ENCODE peak calls at places on chromosome 4, in nine cellular contexts. E, T, A, H, R, D, F, B and V are unnamed samples.

GRCh38 chr4:42654606-42655005 is 2.3 kb downstream of the ATP8A1 start:
- DNase-seq in F (no peak), A (peak; percentile 41), R (peak; percentile 84), B (no peak), E (no peak), H (no peak), T (no peak), D (no peak), V (peak; percentile 14)

GRCh38 chr4:156293657-156294297 is 340.1 kb upstream of the CTSO start:
- DNase-seq in D (peak; percentile 4), B (no peak), H (no peak), F (no peak), A (peak; percentile 14), T (no peak), E (no peak), R (no peak), V (peak; percentile 7)

GRCh38 chr4:52661966-52662705 is 3.0 kb upstream of the USP46 start:
- DNase-seq in T (no peak), E (no peak), A (no peak), H (no peak), R (no peak), D (no peak), B (no peak), F (no peak), V (no peak)

GRCh38 chr4:152308925-152309324 is 227.0 kb downstream of the FBXW7 start:
- DNase-seq in B (no peak), T (no peak), H (no peak), F (no peak), D (no peak), A (no peak), R (no peak), E (no peak), V (no peak)

GRCh38 chr4:7757501-7758443 is 181.9 kb downstream of the AFAP1 start:
- DNase-seq in E (no peak), D (no peak), F (no peak), R (peak; percentile 18), T (no peak), B (no peak), A (no peak), H (no peak), V (no peak)

GRCh38 chr4:137032242-137032641 is 500.1 kb downstream of the PCDH18 start:
- DNase-seq in D (no peak), B (no peak), A (no peak), F (no peak), R (no peak), H (no peak), E (no peak), T (peak; percentile 95), V (no peak)

GRCh38 chr4:150336676-150337412 is 245.1 kb upstream of the MAB21L2 start:
- DNase-seq in H (no peak), T (no peak), E (no peak), F (no peak), A (no peak), D (no peak), B (no peak), R (no peak), V (no peak)

GRCh38 chr4:158159054-158159717 is 13.6 kb downstream of the GASK1B start:
- DNase-seq in D (no peak), F (no peak), E (no peak), A (peak; percentile 10), T (no peak), B (no peak), H (no peak), R (no peak), V (no peak)

GRCh38 chr4:143251781-143252180 is 67.1 kb downstream of the USP38 start:
- DNase-seq in H (no peak), R (peak; percentile 18), F (no peak), D (no peak), A (no peak), B (no peak), E (no peak), T (no peak), V (no peak)

GRCh38 chr4:157226601-157227000 is 6.1 kb downstream of the GRIA2 start:
- DNase-seq in H (no peak), T (no peak), E (no peak), R (no peak), D (no peak), A (no peak), F (no peak), B (no peak), V (no peak)

GRCh38 chr4:168614316-168615057 is 117.6 kb downstream of the PALLD start:
- DNase-seq in R (no peak), D (no peak), E (no peak), F (no peak), A (no peak), T (no peak), B (no peak), H (no peak), V (no peak)

GRCh38 chr4:2247128-2248043 is 5.5 kb upstream of the HAUS3 start:
- DNase-seq in A (peak; percentile 3), F (no peak), R (no peak), D (peak; percentile 59), B (peak; percentile 10), E (no peak), H (no peak), T (no peak), V (no peak)

GRCh38 chr4:182245541-182246245 is 2.5 kb downstream of the TENM3 start:
- DNase-seq in F (no peak), D (no peak), E (no peak), A (no peak), R (no peak), B (no peak), T (no peak), H (no peak), V (no peak)

GRCh38 chr4:186297013-186297645 is 31.1 kb downstream of the F11 start:
- DNase-seq in E (no peak), F (no peak), R (peak; percentile 54), H (no peak), T (peak; percentile 36), B (peak; percentile 45), D (no peak), A (peak; percentile 70), V (peak; percentile 46)

GRCh38 chr4:142719854-142720541 is 126.1 kb downstream of the INPP4B start:
- DNase-seq in T (no peak), A (peak; percentile 50), E (no peak), D (no peak), B (no peak), H (no peak), F (no peak), R (peak; percentile 41), V (peak; percentile 33)

GRCh38 chr4:8703857-8704495 is 111.4 kb downstream of the CPZ start:
- DNase-seq in B (no peak), T (no peak), D (peak; percentile 57), E (no peak), F (no peak), H (no peak), R (no peak), A (no peak), V (no peak)

GRCh38 chr4:86496094-86497060 is 97.7 kb upstream of the PTPN13 start:
- DNase-seq in A (peak; percentile 60), B (peak; percentile 4), H (no peak), T (peak; percentile 3), R (peak; percentile 61), D (no peak), E (peak; percentile 32), F (no peak), V (peak; percentile 7)

GRCh38 chr4:187908079-187908501 is 87.5 kb upstream of the ZFP42 start:
- DNase-seq in B (no peak), F (no peak), A (peak; percentile 62), R (no peak), H (no peak), T (no peak), E (no peak), D (no peak), V (no peak)

GRCh38 chr4:99321241-99322191 is at the start of gene ADH1B:
- DNase-seq in T (no peak), B (no peak), A (no peak), E (no peak), D (no peak), H (no peak), F (no peak), R (no peak), V (no peak)

GRCh38 chr4:3075652-3075981 is 1.1 kb downstream of the HTT start:
- DNase-seq in E (no peak), H (no peak), F (no peak), A (no peak), B (no peak), R (no peak), D (no peak), T (no peak), V (no peak)

GRCh38 chr4:113582737-113583136 is 178.8 kb downstream of the CAMK2D start:
- DNase-seq in T (no peak), H (no peak), R (no peak), D (no peak), A (no peak), B (no peak), E (no peak), F (no peak), V (no peak)

GRCh38 chr4:146192060-146192459 is 16.5 kb downstream of the LSM6 start:
- DNase-seq in E (peak; percentile 54), D (no peak), A (no peak), T (no peak), H (no peak), R (no peak), F (no peak), B (no peak), V (peak; percentile 8)

GRCh38 chr4:7988437-7988836 is 48.8 kb upstream of the AFAP1 start:
- DNase-seq in E (no peak), B (no peak), F (no peak), H (no peak), D (no peak), R (no peak), A (peak; percentile 63), T (no peak), V (no peak)

GRCh38 chr4:145132521-145133098 is 34.5 kb downstream of the ABCE1 start:
- DNase-seq in F (no peak), R (no peak), T (no peak), D (no peak), B (no peak), A (no peak), E (no peak), H (no peak), V (no peak)

GRCh38 chr4:25702848-25703247 is 47.2 kb downstream of the SLC34A2 start:
- DNase-seq in F (no peak), D (no peak), T (peak; percentile 31), H (no peak), A (peak; percentile 76), R (no peak), B (no peak), E (no peak), V (no peak)

GRCh38 chr4:111360906-111361305 is 738.0 kb upstream of the PITX2 start:
- DNase-seq in A (no peak), D (no peak), E (no peak), R (no peak), B (no peak), F (no peak), T (no peak), H (no peak), V (no peak)

GRCh38 chr4:26885912-26886274 is 25.3 kb downstream of the STIM2 start:
- DNase-seq in D (no peak), T (no peak), B (peak; percentile 28), F (no peak), A (no peak), R (no peak), H (no peak), E (peak; percentile 28), V (no peak)

GRCh38 chr4:101669138-101669831 is 121.2 kb upstream of the BANK1 start:
- DNase-seq in R (no peak), F (no peak), H (no peak), E (no peak), D (no peak), B (no peak), T (no peak), A (no peak), V (no peak)

GRCh38 chr4:148834804-148835598 is 392.8 kb upstream of the NR3C2 start:
- DNase-seq in R (peak; percentile 19), B (no peak), T (no peak), E (no peak), A (peak; percentile 47), H (no peak), F (no peak), D (no peak), V (no peak)

GRCh38 chr4:66926687-66927086 is 618.6 kb downstream of the CENPC start:
- DNase-seq in R (no peak), H (no peak), T (no peak), D (no peak), F (no peak), A (no peak), B (no peak), E (no peak), V (no peak)

GRCh38 chr4:6225469-6225868 is 25.1 kb upstream of the JAKMIP1 start:
- DNase-seq in A (peak; percentile 46), B (no peak), F (no peak), D (no peak), E (no peak), T (no peak), H (no peak), R (peak; percentile 10), V (peak; percentile 20)